ENCODE peak calls at places on chromosomes 12 and 14, in nine cellular contexts. F is omental fat pad; W is RWPE2; O is aorta; A is Right ventricle myocardium inferior; P is IMR-90; D is activated naive CD8-positive, alpha-beta T cell treated with anti-CD3 and anti-CD28 coated beads, Interleukin-2, amount 50 U/mL, for 24 hours; Q is sciatic nerve; V is memory B cell. S is an unnamed sample.

GRCh38 chr14:31194095-31194494 is 13.5 kb downstream of the HECTD1 start:
- ATAC-seq in O (no peak), D (peak; percentile 69), Q (no peak), P (peak; percentile 42), V (no peak), W (no peak), F (no peak), A (no peak), S (no peak)

GRCh38 chr14:90697146-90697545 is 119.1 kb downstream of the TTC7B start:
- ATAC-seq in O (peak; percentile 45), W (no peak), V (peak; percentile 48), A (no peak), F (no peak), Q (peak; percentile 37), P (no peak), D (no peak), S (peak; percentile 37)

GRCh38 chr12:3117628-3118027 is 40.4 kb downstream of the TSPAN9 start:
- ATAC-seq in V (no peak), A (no peak), P (peak; percentile 81), O (no peak), D (no peak), Q (no peak), F (no peak), W (peak; percentile 83), S (no peak)

GRCh38 chr12:101166866-101167265 is 43.2 kb downstream of the SLC5A8 start:
- ATAC-seq in P (no peak), V (no peak), F (no peak), Q (no peak), D (no peak), O (no peak), W (no peak), A (no peak), S (no peak)

GRCh38 chr14:75981426-75981825 is 369 bp downstream of the TGFB3 start:
- ATAC-seq in Q (peak; percentile 5), O (no peak), F (peak; percentile 19), A (no peak), V (peak; percentile 38), D (peak; percentile 45), W (peak; percentile 4), P (peak; percentile 4), S (peak; percentile 2)

GRCh38 chr12:22800332-22800731 is 175.4 kb downstream of the ETNK1 start:
- ATAC-seq in W (no peak), D (no peak), P (no peak), A (no peak), V (no peak), F (no peak), O (no peak), Q (no peak), S (no peak)

GRCh38 chr14:22491683-22492483 is 97.1 kb downstream of the DAD1 start:
- ATAC-seq in F (no peak), D (peak; percentile 55), A (no peak), P (no peak), W (no peak), Q (peak; percentile 7), O (no peak), V (peak; percentile 65), S (no peak)

GRCh38 chr12:131863711-131864396 is 30.6 kb upstream of the ULK1 start:
- ATAC-seq in F (no peak), Q (no peak), V (no peak), O (no peak), W (no peak), A (no peak), P (no peak), D (no peak), S (no peak)

GRCh38 chr14:96030136-96030760 is 8.9 kb upstream of the C14orf132 start:
- ATAC-seq in P (no peak), D (no peak), O (no peak), Q (no peak), W (no peak), A (no peak), V (no peak), F (no peak), S (peak; percentile 73)

GRCh38 chr14:101928415-101928841 is 35.9 kb upstream of the DYNC1H1 start:
- ATAC-seq in W (no peak), F (no peak), V (no peak), P (no peak), D (no peak), Q (peak; percentile 27), O (peak; percentile 16), A (no peak), S (no peak)

GRCh38 chr12:7123806-7124519 is 4.7 kb downstream of the RBP5 start:
- ATAC-seq in F (no peak), P (no peak), V (no peak), Q (no peak), A (no peak), D (no peak), W (no peak), O (no peak), S (no peak)

GRCh38 chr14:93231129-93231979 is 24.3 kb downstream of the UBR7 start:
- ATAC-seq in F (peak; percentile 38), Q (peak; percentile 74), P (peak; percentile 84), O (no peak), D (no peak), W (peak; percentile 60), V (no peak), A (peak; percentile 45), S (peak; percentile 52)

GRCh38 chr12:21130998-21131397 is at the start of gene SLCO1B1:
- ATAC-seq in Q (no peak), A (no peak), W (no peak), D (no peak), V (no peak), F (no peak), P (no peak), O (no peak), S (no peak)

GRCh38 chr14:72836085-72836484 is 57.8 kb downstream of the DPF3 start:
- ATAC-seq in D (no peak), W (no peak), P (no peak), A (peak; percentile 11), V (no peak), Q (no peak), O (no peak), F (no peak), S (no peak)

GRCh38 chr14:19800282-19801117 is 3.1 kb upstream of the OR4N2 start:
- ATAC-seq in P (no peak), W (no peak), F (no peak), A (no peak), Q (peak; percentile 32), V (no peak), O (peak; percentile 41), D (no peak), S (no peak)

GRCh38 chr12:124734224-124734788 is 129.4 kb downstream of the SCARB1 start:
- ATAC-seq in Q (peak; percentile 58), D (no peak), F (no peak), W (no peak), A (peak; percentile 39), V (no peak), O (peak; percentile 39), P (no peak), S (peak; percentile 29)

GRCh38 chr14:89447182-89447970 is 30.3 kb upstream of the FOXN3 start:
- ATAC-seq in A (no peak), D (peak; percentile 27), F (no peak), Q (peak; percentile 27), W (no peak), V (peak; percentile 41), O (no peak), P (no peak), S (no peak)